ENCODE peak calls at places on chromosome 16, in ten cellular contexts. One of them, this sample, is unnamed.

GRCh38 chr16:68885321-68885720 is 42.0 kb downstream of the TANGO6 start:
- DNase-seq in CD14-positive monocyte: no peak
- DNase-seq in fibroblast of mammary gland: no peak
- DNase-seq in thoracic aorta: no peak
- DNase-seq in RWPE1: no peak
- DNase-seq in ascending aorta: no peak
- DNase-seq in upper lobe of right lung: no peak
- DNase-seq in left ventricle myocardium inferior: no peak
- DNase-seq in GM20000: no peak
- DNase-seq in AG09319: no peak
- DNase-seq in this sample: no peak

GRCh38 chr16:89883346-89884040 is 10.1 kb downstream of the TCF25 start:
- DNase-seq in CD14-positive monocyte: no peak
- DNase-seq in fibroblast of mammary gland: no peak
- DNase-seq in thoracic aorta: no peak
- DNase-seq in RWPE1: no peak
- DNase-seq in ascending aorta: no peak
- DNase-seq in upper lobe of right lung: no peak
- DNase-seq in left ventricle myocardium inferior: no peak
- DNase-seq in GM20000: peak
- DNase-seq in AG09319: no peak
- DNase-seq in this sample: no peak

GRCh38 chr16:6165330-6165984 is 1067.9 kb upstream of the EEF2KMT start:
- DNase-seq in CD14-positive monocyte: no peak
- DNase-seq in fibroblast of mammary gland: no peak
- DNase-seq in thoracic aorta: no peak
- DNase-seq in RWPE1: peak
- DNase-seq in ascending aorta: no peak
- DNase-seq in upper lobe of right lung: no peak
- DNase-seq in left ventricle myocardium inferior: no peak
- DNase-seq in GM20000: no peak
- DNase-seq in AG09319: no peak
- DNase-seq in this sample: no peak

GRCh38 chr16:12323007-12323699 is 346.6 kb downstream of the SNX29 start:
- DNase-seq in CD14-positive monocyte: no peak
- DNase-seq in fibroblast of mammary gland: peak
- DNase-seq in thoracic aorta: no peak
- DNase-seq in RWPE1: no peak
- DNase-seq in ascending aorta: no peak
- DNase-seq in upper lobe of right lung: no peak
- DNase-seq in left ventricle myocardium inferior: no peak
- DNase-seq in GM20000: no peak
- DNase-seq in AG09319: no peak
- DNase-seq in this sample: peak

GRCh38 chr16:51166116-51166515 is 15.0 kb upstream of the SALL1 start:
- DNase-seq in CD14-positive monocyte: no peak
- DNase-seq in fibroblast of mammary gland: peak
- DNase-seq in thoracic aorta: no peak
- DNase-seq in RWPE1: no peak
- DNase-seq in ascending aorta: no peak
- DNase-seq in upper lobe of right lung: no peak
- DNase-seq in left ventricle myocardium inferior: no peak
- DNase-seq in GM20000: no peak
- DNase-seq in AG09319: no peak
- DNase-seq in this sample: no peak

GRCh38 chr16:777826-778225 is 10.4 kb downstream of the RPUSD1 start:
- DNase-seq in CD14-positive monocyte: no peak
- DNase-seq in fibroblast of mammary gland: no peak
- DNase-seq in thoracic aorta: no peak
- DNase-seq in RWPE1: no peak
- DNase-seq in ascending aorta: no peak
- DNase-seq in upper lobe of right lung: no peak
- DNase-seq in left ventricle myocardium inferior: no peak
- DNase-seq in GM20000: no peak
- DNase-seq in AG09319: no peak
- DNase-seq in this sample: no peak

GRCh38 chr16:733382-734207 is 6.7 kb downstream of the HAGHL start:
- DNase-seq in CD14-positive monocyte: no peak
- DNase-seq in fibroblast of mammary gland: no peak
- DNase-seq in thoracic aorta: no peak
- DNase-seq in RWPE1: no peak
- DNase-seq in ascending aorta: no peak
- DNase-seq in upper lobe of right lung: no peak
- DNase-seq in left ventricle myocardium inferior: no peak
- DNase-seq in GM20000: no peak
- DNase-seq in AG09319: no peak
- DNase-seq in this sample: peak

GRCh38 chr16:23355106-23355670 is 53.1 kb downstream of the SCNN1B start:
- DNase-seq in CD14-positive monocyte: no peak
- DNase-seq in fibroblast of mammary gland: no peak
- DNase-seq in thoracic aorta: no peak
- DNase-seq in RWPE1: no peak
- DNase-seq in ascending aorta: no peak
- DNase-seq in upper lobe of right lung: peak
- DNase-seq in left ventricle myocardium inferior: no peak
- DNase-seq in GM20000: no peak
- DNase-seq in AG09319: no peak
- DNase-seq in this sample: no peak

GRCh38 chr16:88430524-88431446 is 22.3 kb upstream of the ZFPM1 start:
- DNase-seq in CD14-positive monocyte: peak
- DNase-seq in fibroblast of mammary gland: no peak
- DNase-seq in thoracic aorta: no peak
- DNase-seq in RWPE1: no peak
- DNase-seq in ascending aorta: no peak
- DNase-seq in upper lobe of right lung: no peak
- DNase-seq in left ventricle myocardium inferior: peak
- DNase-seq in GM20000: peak
- DNase-seq in AG09319: no peak
- DNase-seq in this sample: peak

GRCh38 chr16:70754874-70755600 is 45.9 kb downstream of the VAC14 start:
- DNase-seq in CD14-positive monocyte: no peak
- DNase-seq in fibroblast of mammary gland: no peak
- DNase-seq in thoracic aorta: no peak
- DNase-seq in RWPE1: no peak
- DNase-seq in ascending aorta: no peak
- DNase-seq in upper lobe of right lung: no peak
- DNase-seq in left ventricle myocardium inferior: no peak
- DNase-seq in GM20000: no peak
- DNase-seq in AG09319: no peak
- DNase-seq in this sample: no peak

GRCh38 chr16:67608367-67608766 is 36.6 kb upstream of the CARMIL2 start:
- DNase-seq in CD14-positive monocyte: no peak
- DNase-seq in fibroblast of mammary gland: no peak
- DNase-seq in thoracic aorta: no peak
- DNase-seq in RWPE1: no peak
- DNase-seq in ascending aorta: no peak
- DNase-seq in upper lobe of right lung: no peak
- DNase-seq in left ventricle myocardium inferior: no peak
- DNase-seq in GM20000: no peak
- DNase-seq in AG09319: no peak
- DNase-seq in this sample: no peak

GRCh38 chr16:23508589-23509440 is 1.5 kb downstream of the GGA2 start:
- DNase-seq in CD14-positive monocyte: no peak
- DNase-seq in fibroblast of mammary gland: peak
- DNase-seq in thoracic aorta: no peak
- DNase-seq in RWPE1: no peak
- DNase-seq in ascending aorta: no peak
- DNase-seq in upper lobe of right lung: no peak
- DNase-seq in left ventricle myocardium inferior: no peak
- DNase-seq in GM20000: no peak
- DNase-seq in AG09319: no peak
- DNase-seq in this sample: no peak

GRCh38 chr16:48041861-48042435 is 113.8 kb downstream of the ABCC12 start:
- DNase-seq in CD14-positive monocyte: no peak
- DNase-seq in fibroblast of mammary gland: no peak
- DNase-seq in thoracic aorta: no peak
- DNase-seq in RWPE1: peak
- DNase-seq in ascending aorta: no peak
- DNase-seq in upper lobe of right lung: no peak
- DNase-seq in left ventricle myocardium inferior: no peak
- DNase-seq in GM20000: no peak
- DNase-seq in AG09319: no peak
- DNase-seq in this sample: peak
- TF ChIP-seq CTCF in CD14-positive monocyte: no peak
- TF ChIP-seq CTCF in fibroblast of mammary gland: no peak
- TF ChIP-seq CTCF in thoracic aorta: no peak
- TF ChIP-seq CTCF in RWPE1: no peak
- TF ChIP-seq CTCF in ascending aorta: no peak
- TF ChIP-seq CTCF in upper lobe of right lung: no peak
- TF ChIP-seq CTCF in left ventricle myocardium inferior: no peak
- TF ChIP-seq CTCF in GM20000: no peak
- TF ChIP-seq CTCF in AG09319: no peak
- TF ChIP-seq CTCF in this sample: no peak

DNA sequence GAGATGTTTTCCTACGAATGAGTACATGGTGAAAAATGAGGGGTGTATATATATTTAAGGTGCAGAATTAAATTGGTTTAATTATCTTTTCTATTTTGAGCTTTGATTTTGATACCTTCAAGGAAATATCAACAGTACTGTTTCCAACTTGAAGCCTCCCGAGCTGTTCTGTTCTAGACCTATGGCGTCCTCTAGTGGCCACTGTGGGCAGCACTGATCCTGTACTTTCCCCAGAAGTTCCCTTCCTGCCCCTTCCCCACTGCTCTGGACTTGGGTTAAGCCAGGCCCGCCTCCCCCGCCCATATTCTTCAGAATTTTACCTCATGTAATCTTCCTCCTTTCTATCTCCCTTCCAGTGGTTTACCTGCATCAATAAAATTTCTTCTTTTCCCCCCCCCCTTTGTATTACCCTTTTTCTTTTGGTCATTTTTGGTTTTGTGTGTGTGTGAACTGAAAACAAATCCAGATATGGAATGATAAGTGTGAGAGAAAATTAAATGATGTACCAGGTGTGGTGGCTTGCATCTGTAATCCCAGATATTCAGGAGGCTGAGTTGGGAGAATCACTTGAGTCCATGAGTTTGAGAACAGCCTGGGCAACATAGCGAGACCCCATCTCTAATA is 1643.5 kb downstream of the TP53TG3F start:
- DNase-seq in CD14-positive monocyte: no peak
- DNase-seq in fibroblast of mammary gland: no peak
- DNase-seq in thoracic aorta: no peak
- DNase-seq in RWPE1: no peak
- DNase-seq in ascending aorta: no peak
- DNase-seq in upper lobe of right lung: no peak
- DNase-seq in left ventricle myocardium inferior: no peak
- DNase-seq in GM20000: no peak
- DNase-seq in AG09319: no peak
- DNase-seq in this sample: peak
- TF ChIP-seq CTCF in CD14-positive monocyte: no peak
- TF ChIP-seq CTCF in fibroblast of mammary gland: no peak
- TF ChIP-seq CTCF in thoracic aorta: no peak
- TF ChIP-seq CTCF in RWPE1: no peak
- TF ChIP-seq CTCF in ascending aorta: no peak
- TF ChIP-seq CTCF in upper lobe of right lung: peak
- TF ChIP-seq CTCF in left ventricle myocardium inferior: peak
- TF ChIP-seq CTCF in GM20000: no peak
- TF ChIP-seq CTCF in AG09319: no peak
- TF ChIP-seq CTCF in this sample: peak

DNA sequence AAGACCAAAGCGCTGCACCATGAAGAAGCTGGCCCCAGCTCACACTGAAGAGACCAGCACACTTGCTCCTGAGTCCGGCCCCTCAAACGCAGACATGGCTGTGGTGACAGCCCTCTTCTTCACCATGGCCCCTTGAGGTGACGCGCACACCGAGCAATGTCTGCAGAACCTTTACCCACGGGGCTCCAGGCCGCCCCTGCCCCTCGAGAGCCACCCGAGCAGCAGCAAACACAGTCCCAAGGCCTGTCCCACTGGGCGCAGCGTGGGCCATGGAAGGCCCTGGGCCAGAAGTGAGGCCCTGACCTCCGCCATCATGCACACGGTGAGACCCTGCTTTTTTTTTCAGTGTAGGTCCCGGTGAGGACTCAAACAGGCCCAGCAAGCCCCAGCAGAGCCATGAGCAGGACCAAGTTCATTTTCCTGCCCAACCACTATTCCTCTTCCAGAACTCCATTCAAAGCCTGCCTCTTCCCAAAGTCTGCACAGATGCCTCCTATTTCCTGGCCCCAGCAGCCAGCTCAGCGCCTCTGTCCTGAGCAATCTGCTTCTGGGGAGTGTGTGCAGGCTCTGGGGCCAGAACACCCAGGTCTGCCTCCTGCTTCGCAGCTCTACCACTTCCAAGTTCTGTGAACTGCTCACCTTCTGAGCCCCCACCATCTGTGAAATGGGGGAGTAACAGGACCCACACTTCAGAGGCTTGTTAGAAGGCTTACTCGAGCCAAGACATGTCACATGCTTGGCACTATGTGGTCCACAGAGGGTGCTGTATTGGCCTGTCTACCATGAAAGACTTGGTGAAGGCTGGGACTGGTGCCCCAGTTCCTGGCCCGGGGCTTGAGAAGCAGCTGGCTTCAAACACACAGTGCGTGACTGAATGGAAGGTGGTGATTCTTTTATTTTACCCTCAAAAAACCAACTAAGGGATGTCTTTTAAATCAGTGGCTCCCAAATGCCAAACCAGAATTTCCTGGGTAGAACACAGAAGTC is 35.7 kb upstream of the GSG1L start:
- DNase-seq in CD14-positive monocyte: no peak
- DNase-seq in fibroblast of mammary gland: no peak
- DNase-seq in thoracic aorta: no peak
- DNase-seq in RWPE1: no peak
- DNase-seq in ascending aorta: no peak
- DNase-seq in upper lobe of right lung: peak
- DNase-seq in left ventricle myocardium inferior: no peak
- DNase-seq in GM20000: no peak
- DNase-seq in AG09319: no peak
- DNase-seq in this sample: no peak
- TF ChIP-seq CTCF in CD14-positive monocyte: no peak
- TF ChIP-seq CTCF in fibroblast of mammary gland: no peak
- TF ChIP-seq CTCF in thoracic aorta: no peak
- TF ChIP-seq CTCF in RWPE1: no peak
- TF ChIP-seq CTCF in ascending aorta: no peak
- TF ChIP-seq CTCF in upper lobe of right lung: no peak
- TF ChIP-seq CTCF in left ventricle myocardium inferior: no peak
- TF ChIP-seq CTCF in GM20000: no peak
- TF ChIP-seq CTCF in AG09319: no peak
- TF ChIP-seq CTCF in this sample: no peak

DNA sequence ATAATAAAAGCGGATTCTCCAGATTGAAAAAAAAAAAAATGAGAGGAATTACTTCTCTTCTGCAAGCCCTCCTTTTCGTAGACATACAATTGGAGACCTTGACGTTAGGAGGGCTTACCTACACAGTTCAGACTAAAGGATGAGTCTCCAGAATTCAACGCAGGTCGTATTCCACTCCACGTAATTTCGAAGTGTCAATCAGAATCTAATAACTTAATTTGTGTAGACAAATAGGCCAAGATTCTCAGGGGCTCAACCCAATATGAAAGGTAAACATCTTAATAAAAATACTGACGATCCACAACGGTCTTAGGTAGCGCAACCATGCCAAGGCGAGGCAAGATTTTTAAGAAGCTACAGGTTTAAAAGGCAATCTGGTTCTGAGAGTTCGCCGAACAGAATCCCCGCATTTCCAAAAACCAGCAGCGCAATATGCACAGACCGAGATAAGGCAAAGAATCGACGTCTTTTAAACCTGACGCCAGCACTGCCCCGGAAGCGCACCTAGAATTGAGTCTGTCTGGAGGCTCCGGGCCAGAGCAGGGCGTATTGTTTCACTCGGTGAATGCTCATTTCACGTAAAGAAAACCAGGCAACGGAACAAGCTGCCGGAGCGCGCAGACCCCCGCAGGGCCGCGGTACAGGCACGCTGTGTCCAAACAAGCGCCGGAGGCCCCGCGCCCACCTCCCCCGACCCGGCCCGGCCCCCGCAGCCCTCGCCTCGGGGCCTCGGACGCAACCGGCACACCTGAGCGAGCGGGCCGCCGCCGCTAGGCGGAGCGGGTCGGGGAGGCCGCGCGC is 623 bp downstream of the MBTPS1 start:
- DNase-seq in CD14-positive monocyte: no peak
- DNase-seq in fibroblast of mammary gland: peak
- DNase-seq in thoracic aorta: no peak
- DNase-seq in RWPE1: peak
- DNase-seq in ascending aorta: no peak
- DNase-seq in upper lobe of right lung: no peak
- DNase-seq in left ventricle myocardium inferior: no peak
- DNase-seq in GM20000: no peak
- DNase-seq in AG09319: no peak
- DNase-seq in this sample: peak
- TF ChIP-seq CTCF in CD14-positive monocyte: no peak
- TF ChIP-seq CTCF in fibroblast of mammary gland: no peak
- TF ChIP-seq CTCF in thoracic aorta: no peak
- TF ChIP-seq CTCF in RWPE1: no peak
- TF ChIP-seq CTCF in ascending aorta: no peak
- TF ChIP-seq CTCF in upper lobe of right lung: peak
- TF ChIP-seq CTCF in left ventricle myocardium inferior: peak
- TF ChIP-seq CTCF in GM20000: peak
- TF ChIP-seq CTCF in AG09319: no peak
- TF ChIP-seq CTCF in this sample: peak